ENCODE peak calls at places on chromosome 1, in five cellular contexts. A, S, U, T and J are unnamed samples.

GRCh38 chr1:56070601-56071000 is 508.8 kb downstream of the PLPP3 start:
- DNase-seq in U (no peak), S (no peak), A (no peak), T (no peak), J (no peak)

GRCh38 chr1:11730429-11730861 is 5.5 kb upstream of the AGTRAP start:
- DNase-seq in T (no peak), S (no peak), A (no peak), U (no peak), J (peak)

GRCh38 chr1:201591348-201591747 is 52.4 kb downstream of the NAV1 start:
- DNase-seq in U (no peak), T (peak), S (no peak), A (no peak), J (no peak)

GRCh38 chr1:224212618-224213037 is 29.6 kb downstream of the DEGS1 start:
- DNase-seq in S (no peak), A (no peak), U (no peak), T (no peak), J (no peak)

GRCh38 chr1:227635596-227635995 is 72.2 kb downstream of the ZNF678 start:
- DNase-seq in A (no peak), U (peak), S (no peak), T (no peak), J (no peak)

GRCh38 chr1:221887091-221887746 is 145.3 kb upstream of the DUSP10 start:
- DNase-seq in S (peak), A (peak), T (no peak), U (no peak), J (peak)

GRCh38 chr1:82485591-82486369 is 685.0 kb downstream of the ADGRL2 start:
- DNase-seq in U (no peak), S (no peak), T (no peak), A (no peak), J (peak)

GRCh38 chr1:63949965-63950364 is 176.1 kb downstream of the ROR1 start:
- DNase-seq in S (no peak), U (no peak), A (no peak), T (no peak), J (no peak)

DNA sequence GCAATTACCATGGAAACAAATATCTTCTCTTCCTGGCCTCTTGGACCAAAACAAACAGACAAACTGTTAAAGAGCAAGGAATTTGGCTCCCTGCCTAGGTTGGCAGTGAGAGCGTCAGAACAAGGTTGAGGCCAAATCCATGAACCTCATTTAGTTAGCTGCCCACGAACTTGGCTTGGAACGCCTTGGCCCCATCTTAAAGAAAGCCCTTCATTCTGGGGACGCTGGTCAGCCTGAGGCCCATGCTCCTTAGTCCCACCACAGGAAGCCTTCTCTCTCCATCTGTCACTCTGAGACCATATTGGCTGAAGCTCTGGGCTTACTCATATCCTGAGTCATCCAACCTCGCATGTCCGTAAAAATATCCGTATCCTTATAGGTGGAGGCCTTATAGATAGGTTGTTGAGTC is 62.4 kb upstream of the DIRAS3 start:
- DNase-seq in T (no peak), S (no peak), U (no peak), A (no peak), J (no peak)
- TF ChIP-seq POLR2AphosphoS5 in T (no peak), S (no peak), U (no peak), A (no peak), J (no peak)

DNA sequence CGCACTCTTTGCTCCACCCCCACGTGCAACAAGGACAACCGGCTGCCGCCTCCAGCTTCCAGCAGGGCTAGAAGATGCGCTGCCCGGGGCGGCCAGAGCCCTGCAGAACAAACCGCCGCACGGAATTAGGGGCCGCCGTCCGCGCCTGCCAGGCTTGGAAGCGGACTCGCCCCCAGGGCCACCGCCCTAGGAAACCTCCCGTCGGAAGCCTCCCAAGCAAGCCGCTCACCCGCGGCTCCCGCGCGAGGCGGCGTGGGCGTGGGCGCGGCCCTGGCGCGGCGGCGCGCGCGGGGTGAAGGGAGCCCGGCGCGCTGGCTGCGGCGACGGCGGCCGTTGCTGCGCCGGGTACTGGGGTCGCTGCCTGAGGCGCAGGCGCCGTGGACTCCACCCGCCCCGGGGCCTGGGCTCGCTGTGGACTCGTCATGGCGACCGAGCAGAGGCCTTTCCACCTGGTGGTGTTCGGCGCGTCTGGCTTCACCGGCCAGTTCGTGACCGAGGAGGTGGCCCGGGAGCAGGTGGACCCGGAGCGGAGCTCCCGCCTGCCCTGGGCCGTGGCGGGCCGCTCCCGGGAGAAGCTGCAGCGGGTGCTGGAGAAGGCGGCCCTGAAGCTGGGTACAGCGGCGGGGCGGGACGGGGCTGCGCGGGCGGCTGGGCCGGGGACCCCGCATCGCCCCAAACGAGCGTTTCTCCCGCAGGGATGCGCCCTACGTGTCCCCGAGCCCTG is at the start of gene SCCPDH:
- DNase-seq in U (no peak), T (peak), S (peak), A (peak), J (peak)
- TF ChIP-seq POLR2A in U (no peak), T (no peak), S (peak), A (peak), J (no peak)

GRCh38 chr1:6354659-6355317 is 38.8 kb downstream of the ACOT7 start:
- DNase-seq in U (no peak), A (no peak), S (no peak), T (no peak), J (no peak)

GRCh38 chr1:6355621-6356020 is 37.9 kb downstream of the ACOT7 start:
- DNase-seq in A (no peak), U (no peak), S (no peak), T (no peak), J (no peak)

GRCh38 chr1:6352138-6352563 is 41.4 kb downstream of the ACOT7 start:
- DNase-seq in A (peak), S (no peak), U (no peak), T (no peak), J (no peak)

GRCh38 chr1:6353605-6353947 is 40.0 kb downstream of the ACOT7 start:
- DNase-seq in U (no peak), S (no peak), A (no peak), T (no peak), J (no peak)

GRCh38 chr1:6353948-6354658 is 39.5 kb downstream of the ACOT7 start:
- DNase-seq in A (peak), T (no peak), U (no peak), S (no peak), J (no peak)
- H3K4me3 ChIP-seq in A (peak), T (no peak), U (no peak), S (no peak), J (no peak)

GRCh38 chr1:54803761-54804470 is 2.8 kb upstream of the TTC22 start:
- DNase-seq in S (peak), U (no peak), A (no peak), T (peak), J (no peak)
- TF ChIP-seq POLR2AphosphoS5 in S (no peak), U (peak), A (no peak), T (no peak), J (no peak)

DNA sequence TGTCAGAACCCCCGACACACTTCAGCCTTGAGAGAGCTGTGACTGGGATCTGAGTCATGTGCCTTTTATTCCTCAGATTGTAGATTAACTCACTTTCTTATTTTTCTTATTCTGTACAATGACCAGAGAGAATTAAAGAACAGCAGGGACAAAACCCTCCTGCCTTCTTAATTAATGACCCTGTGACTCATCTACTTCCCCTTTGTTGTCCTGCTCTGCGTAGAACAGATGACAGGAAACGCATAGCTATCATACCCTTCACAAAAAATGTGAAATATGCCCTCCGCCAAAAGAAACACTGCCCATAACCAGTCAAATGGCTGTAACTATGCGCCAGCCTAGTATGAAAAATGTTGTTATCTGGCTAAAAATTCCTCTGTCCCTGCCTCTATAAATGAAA is 9.1 kb upstream of the PADI2 start:
- DNase-seq in S (no peak), T (no peak), A (no peak), U (no peak), J (no peak)
- TF ChIP-seq POLR2A in S (no peak), T (no peak), A (no peak), U (no peak), J (no peak)